ENCODE peak calls at places on chromosomes 3 and 15, in nine cellular contexts. X, A, R, E, I, O, P, N and Z are unnamed samples.

GRCh38 chr15:58260911-58261267 is 122.7 kb downstream of the AQP9 start:
- DNase-seq in X (peak; percentile 34), A (no peak), R (no peak), E (no peak), I (no peak), O (peak; percentile 10), P (peak; percentile 91), N (no peak), Z (no peak)

GRCh38 chr3:51709004-51709420 is 2.1 kb downstream of the GRM2 start:
- DNase-seq in X (no peak), A (no peak), R (no peak), E (no peak), I (no peak), O (no peak), P (no peak), N (no peak), Z (no peak)

GRCh38 chr3:157276801-157277200 is 116.9 kb upstream of the CCNL1 start:
- DNase-seq in X (no peak), A (peak; percentile 24), R (no peak), E (no peak), I (no peak), O (no peak), P (no peak), N (no peak), Z (no peak)

GRCh38 chr3:40258555-40258954 is 51.0 kb upstream of the EIF1B start:
- DNase-seq in X (no peak), A (peak; percentile 85), R (no peak), E (no peak), I (peak; percentile 44), O (peak; percentile 25), P (peak; percentile 85), N (no peak), Z (no peak)

GRCh38 chr3:2236203-2236602 is 137.5 kb downstream of the CNTN4 start:
- DNase-seq in X (no peak), A (peak; percentile 51), R (no peak), E (no peak), I (no peak), O (no peak), P (no peak), N (no peak), Z (no peak)

GRCh38 chr3:55484191-55484644 is 2.9 kb downstream of the WNT5A start:
- DNase-seq in X (no peak), A (peak; percentile 62), R (no peak), E (no peak), I (no peak), O (no peak), P (no peak), N (no peak), Z (no peak)

GRCh38 chr3:45548724-45549123 is 45.8 kb upstream of the LIMD1 start:
- DNase-seq in X (no peak), A (no peak), R (no peak), E (no peak), I (no peak), O (no peak), P (peak; percentile 40), N (no peak), Z (no peak)

GRCh38 chr3:50648297-50648696 is 26.4 kb upstream of the DOCK3 start:
- DNase-seq in X (no peak), A (peak; percentile 76), R (no peak), E (no peak), I (no peak), O (no peak), P (no peak), N (no peak), Z (peak; percentile 86)

GRCh38 chr3:59263152-59263551 is 213.3 kb upstream of the CFAP20DC start:
- DNase-seq in X (no peak), A (no peak), R (no peak), E (no peak), I (no peak), O (no peak), P (peak; percentile 71), N (no peak), Z (no peak)

GRCh38 chr3:72891053-72891855 is 3.4 kb downstream of the GXYLT2 start:
- DNase-seq in X (peak; percentile 54), A (no peak), R (no peak), E (no peak), I (no peak), O (peak; percentile 79), P (peak; percentile 89), N (peak; percentile 99), Z (peak; percentile 27)